ENCODE peak calls at places on chromosomes 1 and 21, in six cellular contexts. One of them, this sample, is unnamed.

GRCh38 chr1:222592171-222592570 is 2.4 kb upstream of the TAF1A start:
- DNase-seq in nephron progenitor cell: no peak
- DNase-seq in tibial nerve: no peak
- DNase-seq in dorsolateral prefrontal cortex: no peak
- DNase-seq in IMR-90: peak
- DNase-seq in adrenal gland: no peak
- DNase-seq in this sample: no peak

GRCh38 chr1:63255153-63255552 is 67.2 kb upstream of the FOXD3 start:
- DNase-seq in adrenal gland: no peak
- DNase-seq in dorsolateral prefrontal cortex: no peak
- DNase-seq in nephron progenitor cell: no peak
- DNase-seq in IMR-90: no peak
- DNase-seq in tibial nerve: no peak
- DNase-seq in this sample: no peak

GRCh38 chr1:48001696-48002095 is 4.5 kb upstream of the TRABD2B start:
- DNase-seq in adrenal gland: no peak
- DNase-seq in IMR-90: no peak
- DNase-seq in dorsolateral prefrontal cortex: no peak
- DNase-seq in tibial nerve: no peak
- DNase-seq in nephron progenitor cell: no peak
- DNase-seq in this sample: no peak

GRCh38 chr1:65167544-65167943 is 19.5 kb downstream of the AK4 start:
- DNase-seq in IMR-90: no peak
- DNase-seq in adrenal gland: no peak
- DNase-seq in tibial nerve: no peak
- DNase-seq in dorsolateral prefrontal cortex: no peak
- DNase-seq in nephron progenitor cell: no peak
- DNase-seq in this sample: no peak

GRCh38 chr1:231628207-231628876 is 1.8 kb downstream of the DISC1 start:
- DNase-seq in tibial nerve: no peak
- DNase-seq in adrenal gland: no peak
- DNase-seq in nephron progenitor cell: no peak
- DNase-seq in IMR-90: peak
- DNase-seq in dorsolateral prefrontal cortex: no peak
- DNase-seq in this sample: peak

GRCh38 chr1:3663999-3664699 is 11.8 kb downstream of the TP73 start:
- DNase-seq in nephron progenitor cell: no peak
- DNase-seq in tibial nerve: no peak
- DNase-seq in IMR-90: no peak
- DNase-seq in dorsolateral prefrontal cortex: no peak
- DNase-seq in adrenal gland: no peak
- DNase-seq in this sample: no peak

GRCh38 chr21:33663241-33663640 is 20.9 kb downstream of the ITSN1 start:
- DNase-seq in adrenal gland: no peak
- DNase-seq in IMR-90: no peak
- DNase-seq in dorsolateral prefrontal cortex: no peak
- DNase-seq in tibial nerve: no peak
- DNase-seq in nephron progenitor cell: no peak
- DNase-seq in this sample: no peak

GRCh38 chr1:178308438-178308837 is 188.3 kb downstream of the CLEC20A start:
- DNase-seq in tibial nerve: no peak
- DNase-seq in IMR-90: no peak
- DNase-seq in nephron progenitor cell: no peak
- DNase-seq in dorsolateral prefrontal cortex: no peak
- DNase-seq in adrenal gland: no peak
- DNase-seq in this sample: no peak

GRCh38 chr1:43206721-43207228 is 34.6 kb downstream of the CFAP57 start:
- DNase-seq in nephron progenitor cell: no peak
- DNase-seq in IMR-90: peak
- DNase-seq in dorsolateral prefrontal cortex: no peak
- DNase-seq in adrenal gland: peak
- DNase-seq in tibial nerve: no peak
- DNase-seq in this sample: no peak

GRCh38 chr21:46667735-46668380 is 32.4 kb downstream of the PRMT2 start:
- DNase-seq in tibial nerve: no peak
- DNase-seq in nephron progenitor cell: peak
- DNase-seq in IMR-90: peak
- DNase-seq in adrenal gland: no peak
- DNase-seq in dorsolateral prefrontal cortex: no peak
- DNase-seq in this sample: no peak

GRCh38 chr1:119097380-119097779 is 43.1 kb downstream of the WARS2 start:
- DNase-seq in adrenal gland: no peak
- DNase-seq in IMR-90: peak
- DNase-seq in nephron progenitor cell: no peak
- DNase-seq in dorsolateral prefrontal cortex: no peak
- DNase-seq in tibial nerve: no peak
- DNase-seq in this sample: no peak

GRCh38 chr1:112877741-112878140 is 78.3 kb downstream of the SLC16A1 start:
- DNase-seq in nephron progenitor cell: no peak
- DNase-seq in tibial nerve: no peak
- DNase-seq in adrenal gland: no peak
- DNase-seq in dorsolateral prefrontal cortex: no peak
- DNase-seq in IMR-90: peak
- DNase-seq in this sample: no peak

GRCh38 chr1:48670234-48671020 is 106.3 kb downstream of the BEND5 start:
- DNase-seq in tibial nerve: no peak
- DNase-seq in adrenal gland: peak
- DNase-seq in nephron progenitor cell: no peak
- DNase-seq in dorsolateral prefrontal cortex: no peak
- DNase-seq in IMR-90: no peak
- DNase-seq in this sample: no peak

GRCh38 chr21:38311765-38312164 is 55.0 kb downstream of the KCNJ15 start:
- DNase-seq in dorsolateral prefrontal cortex: no peak
- DNase-seq in tibial nerve: no peak
- DNase-seq in adrenal gland: no peak
- DNase-seq in IMR-90: no peak
- DNase-seq in nephron progenitor cell: no peak
- DNase-seq in this sample: no peak

GRCh38 chr1:167440776-167441175 is 77.6 kb downstream of the CD247 start:
- DNase-seq in tibial nerve: no peak
- DNase-seq in adrenal gland: no peak
- DNase-seq in dorsolateral prefrontal cortex: no peak
- DNase-seq in IMR-90: no peak
- DNase-seq in nephron progenitor cell: no peak
- DNase-seq in this sample: no peak

GRCh38 chr1:205774277-205775014 is 836 bp downstream of the RAB29 start:
- DNase-seq in dorsolateral prefrontal cortex: no peak
- DNase-seq in nephron progenitor cell: peak
- DNase-seq in tibial nerve: no peak
- DNase-seq in IMR-90: no peak
- DNase-seq in adrenal gland: no peak
- DNase-seq in this sample: no peak

GRCh38 chr21:42460391-42461184 is 35.4 kb downstream of the RSPH1 start:
- DNase-seq in IMR-90: no peak
- DNase-seq in nephron progenitor cell: no peak
- DNase-seq in tibial nerve: no peak
- DNase-seq in dorsolateral prefrontal cortex: no peak
- DNase-seq in adrenal gland: no peak
- DNase-seq in this sample: no peak

GRCh38 chr1:161013591-161014513 is 7.1 kb downstream of the F11R start:
- DNase-seq in adrenal gland: peak
- DNase-seq in IMR-90: peak
- DNase-seq in dorsolateral prefrontal cortex: no peak
- DNase-seq in tibial nerve: peak
- DNase-seq in nephron progenitor cell: no peak
- DNase-seq in this sample: peak

GRCh38 chr1:34371829-34372532 is 195.3 kb downstream of the C1orf94 start:
- DNase-seq in IMR-90: no peak
- DNase-seq in adrenal gland: no peak
- DNase-seq in dorsolateral prefrontal cortex: no peak
- DNase-seq in tibial nerve: no peak
- DNase-seq in nephron progenitor cell: no peak
- DNase-seq in this sample: no peak

GRCh38 chr1:61344711-61345110 is 262.4 kb downstream of the NFIA start:
- DNase-seq in dorsolateral prefrontal cortex: no peak
- DNase-seq in IMR-90: no peak
- DNase-seq in tibial nerve: no peak
- DNase-seq in nephron progenitor cell: no peak
- DNase-seq in adrenal gland: no peak
- DNase-seq in this sample: no peak

GRCh38 chr1:230010618-230011332 is 56.3 kb upstream of the GALNT2 start:
- DNase-seq in adrenal gland: no peak
- DNase-seq in IMR-90: no peak
- DNase-seq in dorsolateral prefrontal cortex: no peak
- DNase-seq in nephron progenitor cell: no peak
- DNase-seq in tibial nerve: no peak
- DNase-seq in this sample: no peak

GRCh38 chr1:89808429-89809117 is 12.3 kb upstream of the LRRC8D start:
- DNase-seq in adrenal gland: no peak
- DNase-seq in IMR-90: peak
- DNase-seq in tibial nerve: no peak
- DNase-seq in nephron progenitor cell: no peak
- DNase-seq in dorsolateral prefrontal cortex: no peak
- DNase-seq in this sample: no peak

GRCh38 chr1:89802036-89802435 is 18.8 kb upstream of the LRRC8D start:
- DNase-seq in IMR-90: no peak
- DNase-seq in dorsolateral prefrontal cortex: no peak
- DNase-seq in adrenal gland: no peak
- DNase-seq in tibial nerve: no peak
- DNase-seq in nephron progenitor cell: no peak
- DNase-seq in this sample: no peak

GRCh38 chr1:89806612-89807011 is 14.2 kb upstream of the LRRC8D start:
- DNase-seq in nephron progenitor cell: no peak
- DNase-seq in tibial nerve: no peak
- DNase-seq in dorsolateral prefrontal cortex: no peak
- DNase-seq in IMR-90: no peak
- DNase-seq in adrenal gland: no peak
- DNase-seq in this sample: no peak

GRCh38 chr1:89802841-89803240 is 18.0 kb upstream of the LRRC8D start:
- DNase-seq in IMR-90: no peak
- DNase-seq in nephron progenitor cell: no peak
- DNase-seq in adrenal gland: no peak
- DNase-seq in dorsolateral prefrontal cortex: no peak
- DNase-seq in tibial nerve: no peak
- DNase-seq in this sample: no peak

DNA sequence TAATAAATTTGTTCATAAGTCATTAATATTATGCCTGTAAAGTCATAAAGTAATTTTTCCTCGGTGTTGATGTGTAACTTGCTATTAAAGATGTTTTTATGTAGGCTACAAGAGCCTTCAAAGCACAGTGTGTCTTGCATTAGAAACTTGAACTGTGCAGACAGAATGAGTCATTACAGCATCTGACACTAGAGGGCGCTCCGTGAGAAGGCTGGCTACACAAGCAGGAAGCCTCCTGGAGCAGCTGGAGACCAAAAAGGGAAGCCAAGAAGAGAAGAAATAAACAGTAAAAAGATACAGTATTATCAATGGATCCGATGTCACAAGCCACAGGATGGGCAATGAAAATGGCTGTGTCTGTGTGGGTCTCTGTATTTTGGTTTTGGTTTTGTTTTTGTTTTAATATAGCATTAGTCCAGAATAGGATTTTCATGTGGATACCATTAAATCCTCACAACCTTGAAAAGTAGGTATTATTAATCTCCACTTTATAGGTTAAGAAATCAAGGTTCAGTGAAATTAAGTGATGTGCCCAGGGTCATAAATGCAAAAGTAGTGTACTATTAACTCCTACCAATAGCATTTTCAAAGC is 16.1 kb upstream of the LRRC8D start:
- DNase-seq in IMR-90: peak
- DNase-seq in adrenal gland: peak
- DNase-seq in dorsolateral prefrontal cortex: peak
- DNase-seq in tibial nerve: peak
- DNase-seq in nephron progenitor cell: peak
- DNase-seq in this sample: peak
- TF ChIP-seq CTCF in IMR-90: peak
- TF ChIP-seq CTCF in adrenal gland: peak
- TF ChIP-seq CTCF in dorsolateral prefrontal cortex: peak
- TF ChIP-seq CTCF in tibial nerve: peak
- TF ChIP-seq CTCF in nephron progenitor cell: peak
- TF ChIP-seq CTCF in this sample: no peak

DNA sequence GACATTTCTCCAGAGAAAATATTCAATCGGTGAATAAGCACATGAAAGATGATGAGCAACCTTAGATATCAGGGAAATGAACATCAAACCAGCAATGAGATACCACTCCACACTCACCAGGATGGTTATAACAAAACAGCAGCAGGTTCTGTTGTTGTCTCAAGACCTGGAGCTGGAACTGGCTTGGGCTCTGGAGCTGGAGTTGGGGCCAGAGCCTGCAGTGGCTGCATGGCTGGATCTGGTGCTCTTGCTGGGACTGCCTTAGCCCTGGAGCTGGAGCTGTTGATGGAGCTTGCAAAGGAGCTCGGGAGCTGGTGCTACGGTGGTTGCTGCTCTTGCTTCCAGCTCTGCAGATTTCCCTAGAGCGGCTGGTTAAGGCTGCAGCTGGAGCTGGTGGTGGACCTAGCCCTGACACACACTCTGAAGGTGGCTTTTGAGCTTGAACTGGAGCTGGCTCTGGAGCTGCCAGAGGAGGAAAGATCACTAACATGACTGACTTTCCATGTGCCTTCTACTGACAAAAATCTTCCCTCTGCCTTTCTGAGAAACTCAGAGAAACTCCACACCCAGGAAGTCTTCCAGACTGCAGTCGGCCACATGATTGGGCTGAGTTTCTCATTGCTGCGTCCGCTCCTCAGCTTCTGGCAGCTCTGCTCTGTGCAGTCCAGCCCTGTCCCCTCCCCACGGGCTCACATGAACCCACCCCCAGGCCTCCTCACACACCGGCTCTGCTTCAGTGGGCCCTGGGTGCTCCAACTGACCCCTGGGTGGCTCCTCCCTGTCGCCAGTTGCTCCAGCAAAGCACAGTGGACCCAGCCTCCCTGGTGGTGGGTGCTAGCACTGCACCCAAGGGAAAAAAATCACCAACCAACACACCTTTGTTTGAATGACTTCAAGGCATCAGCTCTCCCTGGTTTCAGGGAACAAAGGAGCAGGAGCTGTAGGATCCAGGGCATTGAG is 139.1 kb upstream of the FMN2 start:
- DNase-seq in adrenal gland: no peak
- DNase-seq in IMR-90: no peak
- DNase-seq in tibial nerve: no peak
- DNase-seq in nephron progenitor cell: peak
- DNase-seq in dorsolateral prefrontal cortex: no peak
- DNase-seq in this sample: no peak
- TF ChIP-seq CTCF in adrenal gland: no peak
- TF ChIP-seq CTCF in IMR-90: peak
- TF ChIP-seq CTCF in tibial nerve: peak
- TF ChIP-seq CTCF in nephron progenitor cell: peak
- TF ChIP-seq CTCF in dorsolateral prefrontal cortex: no peak
- TF ChIP-seq CTCF in this sample: no peak

GRCh38 chr1:68293122-68293521 is 60.8 kb upstream of the WLS start:
- DNase-seq in dorsolateral prefrontal cortex: no peak
- DNase-seq in nephron progenitor cell: peak
- DNase-seq in adrenal gland: no peak
- DNase-seq in IMR-90: no peak
- DNase-seq in tibial nerve: no peak
- DNase-seq in this sample: no peak
- TF ChIP-seq CTCF in dorsolateral prefrontal cortex: no peak
- TF ChIP-seq CTCF in nephron progenitor cell: no peak
- TF ChIP-seq CTCF in adrenal gland: no peak
- TF ChIP-seq CTCF in IMR-90: no peak
- TF ChIP-seq CTCF in tibial nerve: no peak
- TF ChIP-seq CTCF in this sample: no peak

DNA sequence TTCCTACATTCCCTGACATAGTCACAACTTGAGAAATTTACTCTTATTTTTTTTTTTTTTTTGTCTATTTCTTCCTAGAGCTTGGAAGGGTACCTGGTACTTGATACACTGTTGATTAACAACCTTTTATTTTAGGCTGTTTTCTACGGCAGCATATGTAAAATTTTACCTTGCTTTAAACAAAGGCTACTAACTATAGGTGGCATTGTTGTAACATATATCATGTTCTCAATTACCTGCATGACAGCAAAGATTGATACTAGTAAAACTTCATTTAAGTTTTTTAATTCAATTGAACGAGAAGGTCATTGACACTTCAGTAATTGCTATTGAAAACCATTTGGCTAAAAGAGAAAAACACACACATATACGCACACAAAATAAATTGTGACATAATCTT is 238.3 kb upstream of the ESRRG start:
- DNase-seq in nephron progenitor cell: no peak
- DNase-seq in dorsolateral prefrontal cortex: no peak
- DNase-seq in IMR-90: no peak
- DNase-seq in adrenal gland: no peak
- DNase-seq in tibial nerve: no peak
- DNase-seq in this sample: no peak
- TF ChIP-seq CTCF in nephron progenitor cell: no peak
- TF ChIP-seq CTCF in dorsolateral prefrontal cortex: peak
- TF ChIP-seq CTCF in IMR-90: no peak
- TF ChIP-seq CTCF in adrenal gland: no peak
- TF ChIP-seq CTCF in tibial nerve: no peak
- TF ChIP-seq CTCF in this sample: no peak